ENCODE peak calls at places on chromosomes 3 and 15, in nine cellular contexts. O is islet precursor cell; Z is activated naive CD4-positive, alpha-beta T cell treated with Interleukin-2 at 50 U/mL for 16 hours; R is effector CD4-positive, alpha-beta T cell; A is foreskin fibroblast; M is Right ventricle myocardium superior; X is Kasumi-1; U is OCI-LY7; K is myocyte. Y is an unnamed sample.

GRCh38 chr3:56923546-56924224 is 121.9 kb upstream of the ARHGEF3 start:
- DNase-seq in U (peak), K (no peak), R (peak), M (no peak), A (no peak), X (peak), O (no peak), Z (peak), Y (no peak)

GRCh38 chr3:40387001-40387894 is at the start of gene ENTPD3:
- DNase-seq in X (no peak), M (peak), A (peak), Z (peak), U (no peak), K (no peak), O (peak), R (peak), Y (no peak)

GRCh38 chr3:183226333-183226732 is 26.7 kb upstream of the B3GNT5 start:
- DNase-seq in U (no peak), M (no peak), K (no peak), A (no peak), R (no peak), O (no peak), X (no peak), Z (no peak), Y (no peak)

GRCh38 chr3:52983336-52983807 is 62.5 kb downstream of the SFMBT1 start:
- DNase-seq in U (peak), A (no peak), M (no peak), O (no peak), K (no peak), X (peak), Z (peak), R (peak), Y (no peak)

GRCh38 chr3:184805351-184806038 is 6.5 kb upstream of the VPS8 start:
- DNase-seq in X (peak), R (no peak), O (no peak), U (no peak), K (no peak), M (no peak), Z (no peak), A (no peak), Y (no peak)

GRCh38 chr3:65677486-65677885 is 361.2 kb downstream of the MAGI1 start:
- DNase-seq in Z (no peak), U (no peak), O (no peak), X (no peak), A (no peak), M (no peak), R (no peak), K (no peak), Y (no peak)

GRCh38 chr3:48440590-48440958 is 517 bp downstream of the TMA7 start:
- DNase-seq in X (no peak), Z (no peak), K (no peak), O (peak), R (no peak), A (no peak), U (peak), M (no peak), Y (peak)

GRCh38 chr3:170565495-170565894 is 20.4 kb downstream of the SLC7A14 start:
- DNase-seq in O (no peak), Z (no peak), K (no peak), R (no peak), A (no peak), M (no peak), U (no peak), X (peak), Y (no peak)

GRCh38 chr15:26929588-26929987 is 41.4 kb upstream of the GABRG3 start:
- DNase-seq in K (no peak), U (no peak), Z (no peak), X (no peak), O (no peak), R (no peak), M (no peak), A (no peak), Y (no peak)

GRCh38 chr3:15634671-15635661 is 33.4 kb downstream of the BTD start:
- DNase-seq in R (no peak), M (no peak), K (peak), Z (no peak), O (no peak), U (no peak), X (no peak), A (peak), Y (peak)

GRCh38 chr3:13052191-13052590 is 21.0 kb downstream of the IQSEC1 start:
- DNase-seq in Z (no peak), A (no peak), K (no peak), R (no peak), X (no peak), U (no peak), O (no peak), M (no peak), Y (no peak)

GRCh38 chr3:29072626-29073025 is 208.2 kb upstream of the RBMS3 start:
- DNase-seq in K (peak), Z (no peak), M (no peak), A (peak), R (no peak), U (no peak), O (no peak), X (no peak), Y (no peak)

GRCh38 chr3:188151438-188151837 is 2.5 kb upstream of the LPP start:
- DNase-seq in Z (no peak), K (no peak), O (no peak), R (no peak), X (no peak), A (no peak), M (no peak), U (no peak), Y (no peak)

GRCh38 chr15:32828507-32829186 is 110.8 kb downstream of the GREM1 start:
- DNase-seq in X (no peak), O (no peak), A (peak), R (no peak), Z (no peak), U (no peak), M (no peak), K (peak), Y (no peak)

GRCh38 chr3:37768107-37768809 is 93.4 kb upstream of the CTDSPL start:
- DNase-seq in A (no peak), U (no peak), K (peak), X (no peak), Z (no peak), M (no peak), R (no peak), O (no peak), Y (no peak)

GRCh38 chr3:120446891-120447668 is 3.7 kb downstream of the FSTL1 start:
- DNase-seq in M (no peak), U (no peak), X (no peak), A (no peak), R (no peak), Z (no peak), O (no peak), K (no peak), Y (no peak)

GRCh38 chr3:14839236-14839635 is 20.5 kb downstream of the FGD5 start:
- DNase-seq in K (peak), A (no peak), X (no peak), U (no peak), M (no peak), O (no peak), Z (no peak), R (no peak), Y (no peak)

GRCh38 chr3:107910713-107911259 is 180.0 kb downstream of the CD47 start:
- DNase-seq in R (no peak), U (no peak), K (no peak), O (no peak), A (no peak), Z (peak), X (no peak), M (no peak), Y (no peak)

GRCh38 chr3:195249858-195250464 is 21.0 kb downstream of the XXYLT1 start:
- DNase-seq in O (peak), U (no peak), M (no peak), K (no peak), Z (no peak), R (no peak), X (no peak), A (no peak), Y (no peak)

GRCh38 chr3:143122089-143122430 is 2.5 kb downstream of the CHST2 start:
- DNase-seq in K (no peak), U (no peak), A (no peak), O (no peak), Z (no peak), X (no peak), R (no peak), M (no peak), Y (no peak)

GRCh38 chr3:56862352-56863062 is 60.8 kb upstream of the ARHGEF3 start:
- DNase-seq in M (no peak), A (peak), R (no peak), X (no peak), U (no peak), K (peak), Z (no peak), O (no peak), Y (no peak)

GRCh38 chr3:195697582-195698324 is 23.0 kb upstream of the MUC20 start:
- DNase-seq in Z (no peak), O (peak), A (peak), X (no peak), U (no peak), R (no peak), K (peak), M (no peak), Y (no peak)

GRCh38 chr3:184733971-184734608 is 22.2 kb upstream of the MAGEF1 start:
- DNase-seq in U (no peak), R (no peak), A (no peak), M (no peak), K (no peak), X (no peak), O (peak), Z (no peak), Y (peak)

GRCh38 chr3:46110701-46111493 is 83.6 kb upstream of the XCR1 start:
- DNase-seq in X (no peak), O (peak), Z (no peak), A (peak), R (no peak), K (peak), U (no peak), M (no peak), Y (no peak)

GRCh38 chr15:68710536-68710935 is 110.2 kb downstream of the ANP32A start:
- DNase-seq in Z (no peak), O (no peak), A (no peak), M (no peak), K (no peak), U (no peak), X (no peak), R (no peak), Y (no peak)

GRCh38 chr3:72297481-72297880 is 512.5 kb upstream of the PROK2 start:
- DNase-seq in M (no peak), A (no peak), R (no peak), Z (no peak), U (no peak), O (no peak), K (no peak), X (no peak), Y (no peak)

GRCh38 chr3:190012314-190012782 is 108.3 kb downstream of the P3H2 start:
- DNase-seq in M (no peak), Z (no peak), U (no peak), O (no peak), A (no peak), R (no peak), K (no peak), X (no peak), Y (no peak)

GRCh38 chr3:171239757-171240503 is 213.4 kb upstream of the SLC2A2 start:
- DNase-seq in M (no peak), K (no peak), Z (no peak), U (no peak), X (no peak), A (no peak), O (no peak), R (no peak), Y (no peak)

GRCh38 chr15:80567721-80568157 is 127.4 kb upstream of the ABHD17C start:
- DNase-seq in U (peak), R (no peak), O (peak), Z (no peak), K (peak), X (peak), M (no peak), A (peak), Y (no peak)

GRCh38 chr3:63908081-63908736 is 4.0 kb downstream of the SCAANT1 start:
- DNase-seq in Z (no peak), K (peak), U (no peak), A (no peak), M (no peak), R (no peak), O (no peak), X (peak), Y (no peak)

GRCh38 chr3:48564022-48564421 is 441 bp upstream of the UCN2 start:
- DNase-seq in Z (peak), K (peak), R (no peak), M (peak), O (no peak), X (no peak), U (no peak), A (peak), Y (peak)

GRCh38 chr3:190912736-190913135 is 50.2 kb upstream of the GMNC start:
- DNase-seq in X (no peak), M (no peak), A (no peak), U (no peak), Z (no peak), R (no peak), O (no peak), K (peak), Y (no peak)

Y was measured in posterior vena cava.